ENCODE peak calls at places on chromosomes 2 and 18, in seven cellular contexts. W, U, Z, N, P, V and O are unnamed samples.

GRCh38 chr18:43720036-43720435 is 442.7 kb upstream of the SYT4 start:
- DNase-seq in W (no peak), Z (no peak), V (no peak), U (no peak), P (no peak), N (no peak), O (no peak)

GRCh38 chr2:88540346-88540745 is 86.9 kb downstream of the EIF2AK3 start:
- DNase-seq in Z (no peak), V (no peak), W (no peak), P (no peak), N (no peak), U (no peak), O (no peak)

GRCh38 chr2:190417045-190417842 is 9.1 kb downstream of the MFSD6 start:
- DNase-seq in V (no peak), P (no peak), W (no peak), N (no peak), Z (peak; percentile 49), U (no peak), O (no peak)

GRCh38 chr2:11566383-11566782 is 32.5 kb downstream of the GREB1 start:
- DNase-seq in Z (no peak), W (no peak), V (no peak), U (no peak), P (no peak), N (no peak), O (no peak)

GRCh38 chr2:134839649-134840048 is 1.2 kb downstream of the ACMSD start:
- DNase-seq in U (no peak), N (no peak), W (no peak), V (no peak), Z (no peak), P (no peak), O (no peak)

GRCh38 chr18:49514577-49514976 is 27.5 kb upstream of the C18orf32 start:
- DNase-seq in N (no peak), P (no peak), U (peak; percentile 63), V (no peak), W (no peak), Z (no peak), O (no peak)

GRCh38 chr2:233241803-233242202 is 9.7 kb upstream of the ATG16L1 start:
- DNase-seq in Z (no peak), W (no peak), N (no peak), P (no peak), V (no peak), U (peak; percentile 46), O (no peak)

GRCh38 chr2:21422050-21422449 is 298.3 kb downstream of the TDRD15 start:
- DNase-seq in P (no peak), V (no peak), Z (peak; percentile 28), U (peak; percentile 16), W (peak; percentile 31), N (peak; percentile 67), O (peak; percentile 54)

GRCh38 chr2:211093743-211094303 is 537.4 kb downstream of the CPS1 start:
- DNase-seq in Z (no peak), N (peak; percentile 15), V (no peak), U (no peak), P (no peak), W (no peak), O (no peak)

GRCh38 chr2:28750316-28751101 is 1.1 kb upstream of the PPP1CB start:
- DNase-seq in U (peak; percentile 28), Z (no peak), N (peak; percentile 8), P (no peak), W (peak; percentile 35), V (no peak), O (peak; percentile 13)

GRCh38 chr2:234467289-234467688 is 29.6 kb downstream of the ARL4C start:
- DNase-seq in Z (no peak), N (no peak), V (no peak), U (no peak), W (no peak), P (peak; percentile 88), O (no peak)

GRCh38 chr2:145065278-145065677 is 545.4 kb upstream of the ZEB2 start:
- DNase-seq in V (no peak), U (no peak), Z (no peak), W (no peak), N (no peak), P (no peak), O (no peak)

GRCh38 chr18:73908323-73908722 is 239.3 kb downstream of the FBXO15 start:
- DNase-seq in Z (no peak), P (no peak), W (no peak), U (no peak), N (peak; percentile 71), V (no peak), O (no peak)

GRCh38 chr2:172574965-172575364 is 19.1 kb downstream of the PDK1 start:
- DNase-seq in Z (no peak), P (no peak), W (no peak), N (no peak), V (no peak), U (no peak), O (no peak)

GRCh38 chr2:167127135-167127534 is 238.9 kb downstream of the XIRP2 start:
- DNase-seq in V (no peak), P (no peak), U (no peak), W (no peak), Z (no peak), N (no peak), O (no peak)

GRCh38 chr18:45874501-45875184 is 49.2 kb downstream of the SIGLEC15 start:
- DNase-seq in N (no peak), V (no peak), W (no peak), Z (no peak), U (peak; percentile 18), P (no peak), O (no peak)

GRCh38 chr2:207987025-207987716 is 38.2 kb downstream of the PLEKHM3 start:
- DNase-seq in V (no peak), U (no peak), P (no peak), W (no peak), N (no peak), Z (no peak), O (no peak)

GRCh38 chr2:66017763-66018162 is 417.2 kb upstream of the MEIS1 start:
- DNase-seq in U (no peak), W (peak; percentile 40), P (no peak), N (no peak), V (no peak), Z (no peak), O (no peak)

GRCh38 chr2:66014450-66014849 is 420.5 kb upstream of the MEIS1 start:
- DNase-seq in V (no peak), N (no peak), P (no peak), Z (no peak), W (no peak), U (no peak), O (no peak)

GRCh38 chr2:66013456-66013855 is 421.5 kb upstream of the MEIS1 start:
- DNase-seq in W (no peak), Z (no peak), N (no peak), U (no peak), P (no peak), V (no peak), O (no peak)
- TF ChIP-seq CTCF in W (no peak), Z (no peak), N (no peak), U (no peak), P (peak; percentile 3), V (no peak), O (no peak)

DNA sequence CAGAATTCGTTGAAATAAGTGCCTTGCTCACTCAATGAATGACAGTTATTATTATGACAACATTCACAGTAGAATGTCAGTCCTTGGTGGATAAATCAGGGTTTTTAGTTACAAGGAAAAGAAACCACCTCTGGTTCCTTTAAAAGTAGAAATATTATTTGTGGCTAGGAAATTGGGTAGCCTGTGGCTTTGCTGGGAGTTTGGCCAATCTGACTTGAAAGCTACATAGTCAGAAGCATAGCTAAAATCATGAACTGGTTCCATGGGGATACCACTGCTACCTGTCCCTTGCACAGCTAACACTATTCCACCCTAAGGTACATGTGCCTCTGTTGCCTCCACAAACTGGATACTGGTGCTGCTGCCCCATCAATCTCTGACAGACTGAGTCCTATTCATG is 12.8 kb upstream of the SMCHD1 start:
- DNase-seq in Z (no peak), V (no peak), P (no peak), W (no peak), N (no peak), U (no peak), O (no peak)
- H3K4me1 ChIP-seq in Z (peaks cover 4% of the 10 kb centered on the region), V (peaks cover 66% of the 10 kb centered on the region), P (no peaks in the 10 kb centered on the region), W (peaks cover 13% of the 10 kb centered on the region), N (no peaks in the 10 kb centered on the region), U (peaks cover under 1% of the 10 kb centered on the region), O (no peaks in the 10 kb centered on the region)

GRCh38 chr2:76546207-76546606 is 835.5 kb upstream of the GCFC2 start:
- DNase-seq in V (no peak), W (no peak), P (no peak), U (no peak), Z (no peak), N (no peak), O (no peak)
- H3K27ac ChIP-seq in V (no peak overlapping the region), W (no peak overlapping the region), P (no peak overlapping the region), U (no peak overlapping the region), Z (no peak overlapping the region), N (no peak overlapping the region), O (no peak overlapping the region)

DNA sequence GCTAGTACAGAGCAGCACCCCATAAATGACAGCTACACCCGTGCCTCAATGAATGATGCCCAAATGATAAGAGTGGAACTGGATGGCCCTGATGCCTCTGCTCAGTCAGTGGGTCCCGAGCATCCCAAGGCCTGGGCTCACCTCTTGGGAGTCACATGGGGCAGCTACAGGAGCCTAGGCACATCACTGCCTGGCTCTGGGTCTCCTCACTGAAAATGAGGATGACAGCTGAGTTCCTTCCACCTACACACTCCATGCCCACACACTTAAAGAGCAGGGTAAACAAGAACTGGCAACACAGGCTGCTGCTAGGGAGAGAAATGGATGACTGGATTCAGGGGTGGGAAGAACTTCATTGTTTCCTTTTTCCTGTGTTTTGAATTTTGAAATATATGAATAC is 327.3 kb downstream of the CELF4 start:
- DNase-seq in N (no peak), W (no peak), P (no peak), U (no peak), V (no peak), Z (no peak), O (no peak)
- TF ChIP-seq CTCF in N (no peak), W (no peak), P (no peak), U (no peak), V (no peak), Z (no peak), O (no peak)